ENCODE peak calls at places on chromosomes 13 and 19, in seven cellular contexts. G, Q, W, U, Z, A and V are unnamed samples.

GRCh38 chr13:100513987-100514670 is 74.5 kb downstream of the GGACT start:
- DNase-seq in Z (no peak), A (no peak), W (no peak), U (no peak), G (no peak), Q (no peak), V (no peak)

GRCh38 chr13:29702912-29703351 is 107.4 kb upstream of the SLC7A1 start:
- DNase-seq in Q (peak; percentile 66), U (no peak), A (no peak), G (peak; percentile 72), W (no peak), Z (peak; percentile 77), V (no peak)

GRCh38 chr13:33125821-33126570 is 109.8 kb downstream of the KL start:
- DNase-seq in A (no peak), W (no peak), G (peak; percentile 89), Q (peak; percentile 87), Z (peak; percentile 94), U (peak; percentile 45), V (no peak)

GRCh38 chr13:72638059-72638815 is 89.2 kb downstream of the MZT1 start:
- DNase-seq in Q (no peak), Z (no peak), W (no peak), G (no peak), A (no peak), U (no peak), V (no peak)

GRCh38 chr19:38850976-38851621 is 1.3 kb upstream of the HNRNPL start:
- DNase-seq in Q (peak; percentile 83), G (peak; percentile 80), Z (peak; percentile 19), A (no peak), U (no peak), W (peak; percentile 60), V (no peak)

GRCh38 chr13:25440081-25440480 is 68.3 kb downstream of the ATP8A2 start:
- DNase-seq in U (no peak), G (no peak), Q (no peak), A (no peak), W (no peak), Z (no peak), V (no peak)

GRCh38 chr19:41218615-41219507 is at the start of gene AXL:
- DNase-seq in A (peak; percentile 39), Z (peak; percentile 73), G (peak; percentile 95), W (no peak), Q (peak; percentile 93), U (peak; percentile 93), V (no peak)

GRCh38 chr13:26525528-26525927 is 32.0 kb upstream of the WASF3 start:
- DNase-seq in U (no peak), W (no peak), G (no peak), Z (no peak), A (no peak), Q (no peak), V (no peak)

GRCh38 chr19:29858000-29858596 is 46.3 kb downstream of the CCNE1 start:
- DNase-seq in A (peak; percentile 50), Q (no peak), W (peak; percentile 68), Z (no peak), U (no peak), G (peak; percentile 59), V (peak; percentile 61)

GRCh38 chr13:107743983-107744382 is 471.4 kb downstream of the LIG4 start:
- DNase-seq in A (no peak), Q (no peak), Z (no peak), W (no peak), U (no peak), G (no peak), V (no peak)

GRCh38 chr19:12696366-12697335 is at the start of gene FBXW9:
- DNase-seq in W (peak; percentile 89), A (peak; percentile 98), G (peak; percentile 98), Z (peak; percentile 96), Q (peak; percentile 98), U (peak; percentile 96), V (peak; percentile 99)

GRCh38 chr19:41702208-41702651 is 6.2 kb upstream of the CEACAM5 start:
- DNase-seq in Q (no peak), Z (no peak), W (no peak), G (no peak), A (no peak), U (no peak), V (no peak)

GRCh38 chr13:80975903-80976302 is 635.0 kb upstream of the SPRY2 start:
- DNase-seq in G (no peak), U (no peak), A (no peak), W (no peak), Q (no peak), Z (no peak), V (no peak)

GRCh38 chr19:48598996-48599626 is 7.4 kb upstream of the SPACA4 start:
- DNase-seq in W (no peak), A (no peak), Q (no peak), Z (no peak), U (no peak), G (no peak), V (no peak)

GRCh38 chr19:20179946-20180345 is 12.9 kb downstream of the ZNF486 start:
- DNase-seq in Z (no peak), W (no peak), U (no peak), Q (no peak), A (no peak), G (no peak), V (no peak)

GRCh38 chr19:10292206-10292788 is 2.5 kb downstream of the ICAM5 start:
- DNase-seq in U (peak; percentile 92), W (peak; percentile 97), G (peak; percentile 80), Q (peak; percentile 89), Z (peak; percentile 48), A (peak; percentile 82), V (peak; percentile 76)

GRCh38 chr19:45162464-45163143 is 1.8 kb upstream of the NKPD1 start:
- DNase-seq in U (peak; percentile 67), Q (peak; percentile 80), A (no peak), G (no peak), Z (no peak), W (no peak), V (no peak)
- TF ChIP-seq POLR2AphosphoS5 in U (no peak), Q (no peak), A (no peak), G (no peak), Z (no peak), W (no peak), V (no peak)

GRCh38 chr19:44093931-44094765 is at the start of gene ZNF224:
- DNase-seq in A (peak; percentile 89), Q (peak; percentile 94), Z (peak; percentile 95), U (peak; percentile 78), W (peak; percentile 88), G (peak; percentile 94), V (peak; percentile 75)
- TF ChIP-seq POLR2A in A (no peak), Q (no peak), Z (peak; percentile 59), U (no peak), W (peak; percentile 74), G (no peak), V (peak; percentile 58)

GRCh38 chr13:44873486-44873885 is 115.8 kb downstream of the NUFIP1 start:
- DNase-seq in Q (no peak), Z (no peak), G (no peak), U (no peak), W (no peak), A (peak; percentile 78), V (no peak)
- TF ChIP-seq POLR2AphosphoS5 in Q (no peak), Z (no peak), G (no peak), U (no peak), W (no peak), A (no peak), V (no peak)

DNA sequence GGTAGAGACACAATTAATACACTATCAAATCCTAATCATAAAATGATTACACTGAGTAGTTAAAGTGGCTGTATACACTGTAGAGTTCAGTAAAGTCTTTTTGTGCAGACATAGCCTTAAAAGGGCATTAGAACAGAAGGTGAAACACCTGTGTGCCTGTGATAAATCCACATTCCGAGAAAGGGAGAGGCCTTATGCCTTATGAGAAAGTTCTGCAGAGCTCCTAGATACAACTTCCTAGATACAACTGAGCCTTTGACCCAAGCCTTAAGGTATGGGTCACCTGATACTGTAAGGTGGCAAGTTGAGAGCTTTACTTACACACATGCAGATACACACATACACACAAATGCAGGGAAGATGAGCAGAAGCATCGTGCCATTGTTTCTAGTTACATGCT is 6.3 kb downstream of the SERP2 start:
- DNase-seq in U (no peak), Q (no peak), W (no peak), G (no peak), Z (no peak), A (no peak), V (no peak)
- TF ChIP-seq POLR2A in U (no peak), Q (no peak), W (no peak), G (no peak), Z (no peak), A (no peak), V (no peak)

GRCh38 chr19:1354496-1355257 is 29.0 kb upstream of the NDUFS7 start:
- DNase-seq in A (peak; percentile 93), Z (peak; percentile 88), W (peak; percentile 98), U (peak; percentile 84), Q (peak; percentile 93), G (peak; percentile 95), V (peak; percentile 99)
- TF ChIP-seq POLR2AphosphoS5 in A (peak; percentile 79), Z (peak; percentile 88), W (peak; percentile 47), U (peak; percentile 30), Q (peak; percentile 42), G (peak; percentile 88), V (no peak)

DNA sequence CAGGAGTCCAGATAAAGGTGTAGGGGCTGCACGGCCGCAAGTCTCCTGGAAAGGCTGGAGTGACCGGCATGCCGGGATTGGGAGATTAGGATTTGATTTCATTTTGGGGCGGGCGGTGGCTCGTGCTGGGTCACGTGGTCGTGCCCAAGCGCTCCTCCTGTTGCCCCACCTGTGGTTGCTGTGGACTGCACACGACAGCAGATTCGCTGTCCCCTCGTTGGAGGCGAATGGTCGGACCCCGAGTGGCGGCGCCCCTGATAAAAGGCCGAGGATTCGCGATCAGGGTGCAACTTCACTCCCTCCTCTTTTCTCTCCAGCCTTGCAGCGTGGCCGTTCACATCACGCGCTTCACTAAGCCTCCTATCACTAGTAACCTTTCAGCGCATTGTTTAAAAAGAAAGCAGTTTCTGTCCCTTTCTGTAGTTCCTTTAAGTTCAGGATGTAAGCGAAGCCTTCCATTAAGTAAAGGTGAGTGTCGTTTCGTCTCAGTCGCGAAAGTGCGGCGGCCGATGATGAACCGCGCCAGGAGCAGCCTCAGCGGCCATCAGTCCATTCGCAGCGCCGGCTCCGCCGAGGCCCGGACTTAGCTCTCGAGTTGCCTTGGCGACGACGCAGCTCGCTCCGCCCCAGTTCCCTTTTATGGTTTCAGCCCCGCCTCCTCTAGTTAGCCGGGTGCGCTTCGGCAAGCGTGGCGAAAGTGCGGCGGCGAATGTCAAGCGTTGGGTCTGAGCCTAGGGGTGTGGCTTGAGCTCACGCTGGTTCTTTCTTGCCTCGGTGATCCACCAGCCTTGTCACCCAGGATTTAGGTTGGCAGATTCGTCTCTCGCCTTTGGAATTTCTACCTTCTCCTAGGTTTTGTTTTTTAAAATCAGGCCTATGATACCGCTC is 1.7 kb upstream of the PPP1R37 start:
- DNase-seq in W (peak; percentile 84), U (peak; percentile 97), Q (peak; percentile 97), A (peak; percentile 99), Z (peak; percentile 99), G (peak; percentile 99), V (peak; percentile 89)
- TF ChIP-seq POLR2A in W (peak; percentile 34), U (no peak), Q (no peak), A (no peak), Z (peak; percentile 93), G (no peak), V (peak; percentile 74)

GRCh38 chr19:50602496-50602895 is 34.3 kb upstream of the LRRC4B start:
- DNase-seq in Z (no peak), W (no peak), A (no peak), U (no peak), Q (no peak), G (no peak), V (no peak)

GRCh38 chr19:50602935-50603334 is 34.7 kb upstream of the LRRC4B start:
- DNase-seq in Q (no peak), G (no peak), Z (no peak), W (peak; percentile 43), A (no peak), U (no peak), V (no peak)

GRCh38 chr19:50607388-50607787 is 32.3 kb downstream of the SYT3 start:
- DNase-seq in Q (no peak), G (no peak), Z (no peak), A (no peak), W (no peak), U (no peak), V (no peak)

GRCh38 chr19:50607874-50608785 is 31.6 kb downstream of the SYT3 start:
- DNase-seq in U (peak; percentile 60), Q (no peak), W (peak; percentile 94), A (peak; percentile 42), Z (peak; percentile 77), G (peak; percentile 81), V (peak; percentile 62)
- TF ChIP-seq POLR2AphosphoS5 in U (no peak), Q (no peak), W (no peak), A (no peak), Z (no peak), G (no peak), V (no peak)